ENCODE peak calls at places on chromosomes 11 and 22, in ten cellular contexts. One of them, this sample, is unnamed.

GRCh38 chr11:3747704-3748103 is 49.6 kb downstream of the NUP98 start:
- DNase-seq in PC-3: peak; percentile 53
- DNase-seq in Caco-2: no peak
- DNase-seq in OCI-LY7: no peak
- DNase-seq in adrenal gland: no peak
- DNase-seq in H9: no peak
- DNase-seq in prostate gland: no peak
- DNase-seq in right atrium auricular region: no peak
- DNase-seq in heart left ventricle: no peak
- DNase-seq in fibroblast of lung: peak; percentile 76
- DNase-seq in this sample: no peak

GRCh38 chr11:65445604-65446445 is 23.2 kb downstream of the NEAT1 start:
- DNase-seq in PC-3: peak; percentile 18
- DNase-seq in Caco-2: no peak
- DNase-seq in OCI-LY7: peak; percentile 18
- DNase-seq in adrenal gland: peak; percentile 78
- DNase-seq in H9: no peak
- DNase-seq in prostate gland: no peak
- DNase-seq in right atrium auricular region: peak; percentile 71
- DNase-seq in heart left ventricle: no peak
- DNase-seq in fibroblast of lung: peak; percentile 32
- DNase-seq in this sample: peak; percentile 77

GRCh38 chr11:2765491-2765890 is 65.7 kb upstream of the KCNQ1OT1 start:
- DNase-seq in PC-3: no peak
- DNase-seq in Caco-2: no peak
- DNase-seq in OCI-LY7: no peak
- DNase-seq in adrenal gland: no peak
- DNase-seq in H9: no peak
- DNase-seq in prostate gland: no peak
- DNase-seq in right atrium auricular region: no peak
- DNase-seq in heart left ventricle: no peak
- DNase-seq in fibroblast of lung: no peak
- DNase-seq in this sample: no peak

GRCh38 chr11:28671326-28671725 is 563.1 kb downstream of the METTL15 start:
- DNase-seq in PC-3: no peak
- DNase-seq in Caco-2: no peak
- DNase-seq in OCI-LY7: no peak
- DNase-seq in adrenal gland: no peak
- DNase-seq in H9: no peak
- DNase-seq in prostate gland: no peak
- DNase-seq in right atrium auricular region: no peak
- DNase-seq in heart left ventricle: no peak
- DNase-seq in fibroblast of lung: no peak
- DNase-seq in this sample: no peak

GRCh38 chr11:76786053-76787014 is 3.2 kb downstream of the TSKU start:
- DNase-seq in PC-3: no peak
- DNase-seq in Caco-2: no peak
- DNase-seq in OCI-LY7: no peak
- DNase-seq in adrenal gland: no peak
- DNase-seq in H9: no peak
- DNase-seq in prostate gland: no peak
- DNase-seq in right atrium auricular region: no peak
- DNase-seq in heart left ventricle: no peak
- DNase-seq in fibroblast of lung: no peak
- DNase-seq in this sample: no peak

GRCh38 chr22:21778705-21779363 is 43.2 kb upstream of the YPEL1 start:
- DNase-seq in PC-3: no peak
- DNase-seq in Caco-2: no peak
- DNase-seq in OCI-LY7: no peak
- DNase-seq in adrenal gland: no peak
- DNase-seq in H9: no peak
- DNase-seq in prostate gland: no peak
- DNase-seq in right atrium auricular region: no peak
- DNase-seq in heart left ventricle: no peak
- DNase-seq in fibroblast of lung: peak; percentile 70
- DNase-seq in this sample: peak; percentile 75

GRCh38 chr11:122204206-122204605 is 88.2 kb upstream of the BLID start:
- DNase-seq in PC-3: no peak
- DNase-seq in Caco-2: no peak
- DNase-seq in OCI-LY7: no peak
- DNase-seq in adrenal gland: no peak
- DNase-seq in H9: no peak
- DNase-seq in prostate gland: no peak
- DNase-seq in right atrium auricular region: no peak
- DNase-seq in heart left ventricle: no peak
- DNase-seq in fibroblast of lung: no peak
- DNase-seq in this sample: no peak

GRCh38 chr11:105265859-105266258 is 126.3 kb upstream of the CARD18 start:
- DNase-seq in PC-3: peak; percentile 65
- DNase-seq in Caco-2: no peak
- DNase-seq in OCI-LY7: no peak
- DNase-seq in adrenal gland: no peak
- DNase-seq in H9: no peak
- DNase-seq in prostate gland: no peak
- DNase-seq in right atrium auricular region: no peak
- DNase-seq in heart left ventricle: no peak
- DNase-seq in fibroblast of lung: peak; percentile 71
- DNase-seq in this sample: no peak

GRCh38 chr11:86124251-86125233 is 55.7 kb upstream of the PICALM start:
- DNase-seq in PC-3: no peak
- DNase-seq in Caco-2: peak; percentile 87
- DNase-seq in OCI-LY7: no peak
- DNase-seq in adrenal gland: no peak
- DNase-seq in H9: no peak
- DNase-seq in prostate gland: no peak
- DNase-seq in right atrium auricular region: no peak
- DNase-seq in heart left ventricle: no peak
- DNase-seq in fibroblast of lung: no peak
- DNase-seq in this sample: no peak

GRCh38 chr11:69229521-69229920 is 64.4 kb upstream of the MYEOV start:
- DNase-seq in PC-3: no peak
- DNase-seq in Caco-2: no peak
- DNase-seq in OCI-LY7: no peak
- DNase-seq in adrenal gland: no peak
- DNase-seq in H9: no peak
- DNase-seq in prostate gland: no peak
- DNase-seq in right atrium auricular region: no peak
- DNase-seq in heart left ventricle: peak; percentile 7
- DNase-seq in fibroblast of lung: no peak
- DNase-seq in this sample: no peak

GRCh38 chr11:75524576-75525432 is 937 bp downstream of the GDPD5 start:
- DNase-seq in PC-3: peak; percentile 71
- DNase-seq in Caco-2: no peak
- DNase-seq in OCI-LY7: peak; percentile 40
- DNase-seq in adrenal gland: no peak
- DNase-seq in H9: peak; percentile 45
- DNase-seq in prostate gland: no peak
- DNase-seq in right atrium auricular region: no peak
- DNase-seq in heart left ventricle: no peak
- DNase-seq in fibroblast of lung: no peak
- DNase-seq in this sample: peak; percentile 21

GRCh38 chr11:123430736-123431356 is 777 bp downstream of the GRAMD1B start:
- DNase-seq in PC-3: peak; percentile 72
- DNase-seq in Caco-2: peak; percentile 40
- DNase-seq in OCI-LY7: no peak
- DNase-seq in adrenal gland: peak; percentile 82
- DNase-seq in H9: peak; percentile 66
- DNase-seq in prostate gland: peak; percentile 19
- DNase-seq in right atrium auricular region: peak; percentile 69
- DNase-seq in heart left ventricle: peak; percentile 72
- DNase-seq in fibroblast of lung: peak; percentile 12
- DNase-seq in this sample: peak; percentile 59

GRCh38 chr11:66852466-66853241 is 4.2 kb upstream of the LRFN4 start:
- DNase-seq in PC-3: no peak
- DNase-seq in Caco-2: peak; percentile 43
- DNase-seq in OCI-LY7: no peak
- DNase-seq in adrenal gland: peak; percentile 19
- DNase-seq in H9: no peak
- DNase-seq in prostate gland: no peak
- DNase-seq in right atrium auricular region: no peak
- DNase-seq in heart left ventricle: no peak
- DNase-seq in fibroblast of lung: no peak
- DNase-seq in this sample: no peak

GRCh38 chr11:856397-856796 is 13.7 kb downstream of the TSPAN4 start:
- DNase-seq in PC-3: no peak
- DNase-seq in Caco-2: no peak
- DNase-seq in OCI-LY7: no peak
- DNase-seq in adrenal gland: no peak
- DNase-seq in H9: no peak
- DNase-seq in prostate gland: no peak
- DNase-seq in right atrium auricular region: no peak
- DNase-seq in heart left ventricle: no peak
- DNase-seq in fibroblast of lung: no peak
- DNase-seq in this sample: no peak

GRCh38 chr11:115384236-115384635 is 120.0 kb downstream of the CADM1 start:
- DNase-seq in PC-3: no peak
- DNase-seq in Caco-2: no peak
- DNase-seq in OCI-LY7: no peak
- DNase-seq in adrenal gland: no peak
- DNase-seq in H9: no peak
- DNase-seq in prostate gland: no peak
- DNase-seq in right atrium auricular region: no peak
- DNase-seq in heart left ventricle: no peak
- DNase-seq in fibroblast of lung: no peak
- DNase-seq in this sample: no peak

GRCh38 chr11:44863231-44863630 is 87.5 kb downstream of the TP53I11 start:
- DNase-seq in PC-3: no peak
- DNase-seq in Caco-2: no peak
- DNase-seq in OCI-LY7: no peak
- DNase-seq in adrenal gland: no peak
- DNase-seq in H9: no peak
- DNase-seq in prostate gland: no peak
- DNase-seq in right atrium auricular region: no peak
- DNase-seq in heart left ventricle: no peak
- DNase-seq in fibroblast of lung: no peak
- DNase-seq in this sample: no peak

DNA sequence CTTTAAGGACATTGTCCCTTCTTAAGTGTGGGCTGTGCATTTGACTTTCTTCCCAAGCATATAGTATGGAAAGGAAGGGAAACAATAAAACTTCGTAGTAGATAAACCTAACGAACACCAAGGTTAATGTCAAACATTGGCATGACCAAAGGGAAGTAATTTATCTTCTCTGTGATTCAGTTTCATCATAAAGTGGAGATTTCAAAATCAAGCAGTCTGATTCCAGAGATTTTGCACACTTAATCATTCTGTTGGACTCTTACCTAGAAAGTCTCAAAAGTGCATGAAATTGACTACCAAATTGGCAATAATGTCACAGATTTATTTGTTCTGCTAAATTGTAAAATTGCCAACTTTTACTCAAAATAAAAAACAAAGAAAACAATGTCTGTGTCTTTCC is 559.7 kb downstream of the JRKL start:
- DNase-seq in PC-3: no peak
- DNase-seq in Caco-2: no peak
- DNase-seq in OCI-LY7: no peak
- DNase-seq in adrenal gland: no peak
- DNase-seq in H9: no peak
- DNase-seq in prostate gland: no peak
- DNase-seq in right atrium auricular region: no peak
- DNase-seq in heart left ventricle: no peak
- DNase-seq in fibroblast of lung: no peak
- DNase-seq in this sample: no peak
- H3K9me3 ChIP-seq in PC-3: no peaks in the 10 kb centered on the region
- H3K9me3 ChIP-seq in Caco-2: no peaks in the 10 kb centered on the region
- H3K9me3 ChIP-seq in OCI-LY7: no peaks in the 10 kb centered on the region
- H3K9me3 ChIP-seq in adrenal gland: no peaks in the 10 kb centered on the region
- H3K9me3 ChIP-seq in H9: no peaks in the 10 kb centered on the region
- H3K9me3 ChIP-seq in prostate gland: no peaks in the 10 kb centered on the region
- H3K9me3 ChIP-seq in right atrium auricular region: no peaks in the 10 kb centered on the region
- H3K9me3 ChIP-seq in heart left ventricle: no peaks in the 10 kb centered on the region
- H3K9me3 ChIP-seq in fibroblast of lung: no peaks in the 10 kb centered on the region
- H3K9me3 ChIP-seq in this sample: no peaks in the 10 kb centered on the region

GRCh38 chr22:39908121-39908520 is 7.2 kb downstream of the GRAP2 start:
- DNase-seq in PC-3: no peak
- DNase-seq in Caco-2: no peak
- DNase-seq in OCI-LY7: no peak
- DNase-seq in adrenal gland: no peak
- DNase-seq in H9: no peak
- DNase-seq in prostate gland: no peak
- DNase-seq in right atrium auricular region: no peak
- DNase-seq in heart left ventricle: no peak
- DNase-seq in fibroblast of lung: no peak
- DNase-seq in this sample: no peak
- H3K4me1 ChIP-seq in PC-3: no peaks in the 10 kb centered on the region
- H3K4me1 ChIP-seq in Caco-2: no peaks in the 10 kb centered on the region
- H3K4me1 ChIP-seq in OCI-LY7: no peaks in the 10 kb centered on the region
- H3K4me1 ChIP-seq in adrenal gland: no peaks in the 10 kb centered on the region
- H3K4me1 ChIP-seq in H9: no peaks in the 10 kb centered on the region
- H3K4me1 ChIP-seq in prostate gland: no peaks in the 10 kb centered on the region
- H3K4me1 ChIP-seq in right atrium auricular region: no peaks in the 10 kb centered on the region
- H3K4me1 ChIP-seq in heart left ventricle: no peaks in the 10 kb centered on the region
- H3K4me1 ChIP-seq in fibroblast of lung: no peaks in the 10 kb centered on the region
- H3K4me1 ChIP-seq in this sample: no peaks in the 10 kb centered on the region

GRCh38 chr22:49524362-49524761 is 303.3 kb downstream of the BRD1 start:
- DNase-seq in PC-3: no peak
- DNase-seq in Caco-2: no peak
- DNase-seq in OCI-LY7: no peak
- DNase-seq in adrenal gland: no peak
- DNase-seq in H9: no peak
- DNase-seq in prostate gland: no peak
- DNase-seq in right atrium auricular region: no peak
- DNase-seq in heart left ventricle: no peak
- DNase-seq in fibroblast of lung: no peak
- DNase-seq in this sample: no peak
- H3K9me3 ChIP-seq in PC-3: no peaks in the 10 kb centered on the region
- H3K9me3 ChIP-seq in Caco-2: no peaks in the 10 kb centered on the region
- H3K9me3 ChIP-seq in OCI-LY7: no peaks in the 10 kb centered on the region
- H3K9me3 ChIP-seq in adrenal gland: no peaks in the 10 kb centered on the region
- H3K9me3 ChIP-seq in H9: no peaks in the 10 kb centered on the region
- H3K9me3 ChIP-seq in prostate gland: no peaks in the 10 kb centered on the region
- H3K9me3 ChIP-seq in right atrium auricular region: peaks cover 13% of the 10 kb centered on the region
- H3K9me3 ChIP-seq in heart left ventricle: no peaks in the 10 kb centered on the region
- H3K9me3 ChIP-seq in fibroblast of lung: peaks cover 5% of the 10 kb centered on the region
- H3K9me3 ChIP-seq in this sample: no peaks in the 10 kb centered on the region

GRCh38 chr11:48105096-48105990 is 111.3 kb upstream of the OR4B1 start:
- DNase-seq in PC-3: no peak
- DNase-seq in Caco-2: no peak
- DNase-seq in OCI-LY7: peak; percentile 43
- DNase-seq in adrenal gland: no peak
- DNase-seq in H9: no peak
- DNase-seq in prostate gland: no peak
- DNase-seq in right atrium auricular region: peak; percentile 21
- DNase-seq in heart left ventricle: no peak
- DNase-seq in fibroblast of lung: no peak
- DNase-seq in this sample: no peak
- H3K4me1 ChIP-seq in PC-3: peaks cover 31% of the 10 kb centered on the region
- H3K4me1 ChIP-seq in Caco-2: peaks cover 29% of the 10 kb centered on the region
- H3K4me1 ChIP-seq in OCI-LY7: peaks cover 90% of the 10 kb centered on the region
- H3K4me1 ChIP-seq in adrenal gland: peaks cover 16% of the 10 kb centered on the region
- H3K4me1 ChIP-seq in H9: peaks cover 4% of the 10 kb centered on the region
- H3K4me1 ChIP-seq in prostate gland: peaks cover 8% of the 10 kb centered on the region
- H3K4me1 ChIP-seq in right atrium auricular region: peaks cover 41% of the 10 kb centered on the region
- H3K4me1 ChIP-seq in heart left ventricle: peaks cover 34% of the 10 kb centered on the region
- H3K4me1 ChIP-seq in fibroblast of lung: peaks cover 10% of the 10 kb centered on the region
- H3K4me1 ChIP-seq in this sample: peaks cover 16% of the 10 kb centered on the region

GRCh38 chr22:47623740-47624103 is 861.3 kb downstream of the TBC1D22A start:
- DNase-seq in PC-3: no peak
- DNase-seq in Caco-2: no peak
- DNase-seq in OCI-LY7: no peak
- DNase-seq in adrenal gland: no peak
- DNase-seq in H9: no peak
- DNase-seq in prostate gland: no peak
- DNase-seq in right atrium auricular region: peak; percentile 26
- DNase-seq in heart left ventricle: no peak
- DNase-seq in fibroblast of lung: no peak
- DNase-seq in this sample: no peak
- H3K9me3 ChIP-seq in PC-3: no peaks in the 10 kb centered on the region
- H3K9me3 ChIP-seq in Caco-2: no peaks in the 10 kb centered on the region
- H3K9me3 ChIP-seq in OCI-LY7: no peaks in the 10 kb centered on the region
- H3K9me3 ChIP-seq in adrenal gland: no peaks in the 10 kb centered on the region
- H3K9me3 ChIP-seq in H9: no peaks in the 10 kb centered on the region
- H3K9me3 ChIP-seq in prostate gland: no peaks in the 10 kb centered on the region
- H3K9me3 ChIP-seq in right atrium auricular region: no peaks in the 10 kb centered on the region
- H3K9me3 ChIP-seq in heart left ventricle: no peaks in the 10 kb centered on the region
- H3K9me3 ChIP-seq in fibroblast of lung: no peaks in the 10 kb centered on the region
- H3K9me3 ChIP-seq in this sample: peaks cover 4% of the 10 kb centered on the region